ENCODE peak calls at places on chromosomes 16 and 17, in seven cellular contexts. E, O, I, P, Z, V and S are unnamed samples.

GRCh38 chr17:49018116-49018612 is 21.0 kb downstream of the IGF2BP1 start:
- DNase-seq in E (no peak), O (no peak), I (no peak), P (no peak), Z (no peak), V (no peak), S (peak)

GRCh38 chr16:78317871-78318270 is 218.4 kb downstream of the WWOX start:
- DNase-seq in E (no peak), O (no peak), I (no peak), P (no peak), Z (no peak), V (no peak), S (no peak)

GRCh38 chr16:68235105-68235881 is 634 bp downstream of the ESRP2 start:
- DNase-seq in E (no peak), O (peak), I (no peak), P (peak), Z (peak), V (no peak), S (peak)

GRCh38 chr17:17929655-17930380 is 42.4 kb downstream of the TOM1L2 start:
- DNase-seq in E (no peak), O (no peak), I (no peak), P (no peak), Z (no peak), V (no peak), S (no peak)

GRCh38 chr16:67969286-67970039 is 1.0 kb upstream of the SLC12A4 start:
- DNase-seq in E (no peak), O (peak), I (no peak), P (no peak), Z (no peak), V (no peak), S (peak)

GRCh38 chr16:1863681-1864460 is 8.1 kb downstream of the MEIOB start:
- DNase-seq in E (peak), O (no peak), I (no peak), P (peak), Z (peak), V (no peak), S (no peak)

GRCh38 chr17:30225919-30226553 is 9.5 kb downstream of the SLC6A4 start:
- DNase-seq in E (no peak), O (no peak), I (no peak), P (peak), Z (peak), V (no peak), S (no peak)

GRCh38 chr17:4854181-4854681 is 21.1 kb downstream of the MINK1 start:
- DNase-seq in E (peak), O (no peak), I (no peak), P (no peak), Z (peak), V (no peak), S (no peak)

GRCh38 chr17:39090832-39091622 is 60.4 kb downstream of the PLXDC1 start:
- DNase-seq in E (no peak), O (no peak), I (no peak), P (no peak), Z (no peak), V (no peak), S (no peak)

GRCh38 chr16:20940864-20941634 is 40.5 kb downstream of the LYRM1 start:
- DNase-seq in E (no peak), O (no peak), I (no peak), P (peak), Z (no peak), V (no peak), S (no peak)

GRCh38 chr17:40315678-40316570 is 6.9 kb downstream of the RARA start:
- DNase-seq in E (no peak), O (peak), I (no peak), P (peak), Z (peak), V (no peak), S (no peak)

GRCh38 chr17:67139784-67140665 is 95.7 kb downstream of the CACNG1 start:
- DNase-seq in E (peak), O (peak), I (no peak), P (no peak), Z (peak), V (no peak), S (peak)

GRCh38 chr17:77840576-77841160 is 117.8 kb upstream of the TNRC6C start:
- DNase-seq in E (no peak), O (no peak), I (no peak), P (no peak), Z (no peak), V (no peak), S (no peak)

GRCh38 chr17:17183744-17184143 is 22.4 kb downstream of the PLD6 start:
- DNase-seq in E (no peak), O (no peak), I (no peak), P (no peak), Z (no peak), V (no peak), S (no peak)

GRCh38 chr16:74650966-74651567 is 15.6 kb downstream of the RFWD3 start:
- DNase-seq in E (no peak), O (peak), I (no peak), P (no peak), Z (no peak), V (no peak), S (no peak)

GRCh38 chr16:1989209-1989825 is 453 bp upstream of the SYNGR3 start:
- DNase-seq in E (no peak), O (peak), I (no peak), P (no peak), Z (peak), V (no peak), S (peak)